ENCODE peak calls at places on chromosome 21, in seven cellular contexts. D is fibroblast of lung; H is CD4-positive, alpha-beta T cell; K is cardiac muscle cell; M is AG04450; O is adrenal gland; F is Peyer's patch. E is an unnamed sample. For H3K9me3, the result is how much of the 10 kb centered on the place peaks cover.

GRCh38 chr21:33286600-33287456 is 20.7 kb downstream of the IL10RB start:
- DNase-seq in D (peak), H (no peak), K (peak), M (no peak), O (peak), F (no peak), E (peak)

GRCh38 chr21:35217504-35218060 is 168.5 kb upstream of the RUNX1 start:
- DNase-seq in D (peak), H (no peak), K (peak), M (no peak), O (no peak), F (no peak), E (no peak)

GRCh38 chr21:45176141-45176540 is 101.8 kb downstream of the ADARB1 start:
- DNase-seq in D (no peak), H (no peak), K (no peak), M (no peak), O (no peak), F (no peak), E (no peak)

GRCh38 chr21:45011426-45011825 is 63.0 kb upstream of the ADARB1 start:
- DNase-seq in D (no peak), H (no peak), K (no peak), M (no peak), O (no peak), F (peak), E (no peak)

GRCh38 chr21:37710555-37711293 is 205.5 kb downstream of the KCNJ6 start:
- DNase-seq in D (no peak), H (no peak), K (peak), M (peak), O (no peak), F (no peak), E (no peak)

GRCh38 chr21:44899768-44900558 is 20.7 kb downstream of the ITGB2 start:
- DNase-seq in D (no peak), H (no peak), K (no peak), M (no peak), O (no peak), F (peak), E (no peak)

GRCh38 chr21:40041446-40041845 is 174.2 kb downstream of the PCP4 start:
- DNase-seq in D (no peak), H (no peak), K (no peak), M (no peak), O (no peak), F (no peak), E (no peak)

GRCh38 chr21:34704119-34704518 is 35.3 kb downstream of the CLIC6 start:
- DNase-seq in D (peak), H (no peak), K (peak), M (no peak), O (no peak), F (no peak), E (no peak)

GRCh38 chr21:36859744-36860501 is 106.5 kb downstream of the HLCS start:
- DNase-seq in D (peak), H (no peak), K (peak), M (no peak), O (peak), F (peak), E (peak)

GRCh38 chr21:42187976-42188653 is 30.8 kb upstream of the ABCG1 start:
- DNase-seq in D (peak), H (peak), K (peak), M (no peak), O (peak), F (no peak), E (peak)

GRCh38 chr21:42646836-42647235 is 6.6 kb upstream of the PDE9A start:
- DNase-seq in D (no peak), H (no peak), K (no peak), M (no peak), O (no peak), F (peak), E (no peak)

GRCh38 chr21:9008636-9009035 is 1512.7 kb upstream of the TPTE start:
- DNase-seq in D (no peak), H (no peak), K (no peak), M (no peak), O (no peak), F (no peak), E (no peak)
- H3K9me3 ChIP-seq in D (under half), H (under half), K (under half), M (half or more), O (under half), F (under half), E (under half)

GRCh38 chr21:15743593-15743992 is 13.8 kb downstream of the USP25 start:
- DNase-seq in D (no peak), H (no peak), K (no peak), M (no peak), O (no peak), F (no peak), E (no peak)
- H3K9me3 ChIP-seq in D (under half), H (under half), K (under half), M (under half), O (under half), F (under half), E (under half)

GRCh38 chr21:24042687-24043086 is 1564.6 kb downstream of the MRPL39 start:
- DNase-seq in D (no peak), H (no peak), K (no peak), M (no peak), O (no peak), F (no peak), E (no peak)
- H3K9me3 ChIP-seq in D (under half), H (under half), K (under half), M (under half), O (under half), F (under half), E (under half)

GRCh38 chr21:16873581-16873980 is 639.3 kb upstream of the CXADR start:
- DNase-seq in D (no peak), H (no peak), K (no peak), M (no peak), O (no peak), F (no peak), E (no peak)
- H3K9me3 ChIP-seq in D (under half), H (under half), K (under half), M (under half), O (under half), F (under half), E (under half)